ENCODE peak calls at places on chromosomes 16 and 17, in five cellular contexts. P, G, W, Q and N are unnamed samples.

GRCh38 chr16:2829501-2830354 is at the start of gene ZG16B:
- DNase-seq in P (no peak), G (no peak), W (no peak), Q (no peak), N (no peak)

GRCh38 chr17:61185385-61185784 is 214.3 kb upstream of the TBX2 start:
- DNase-seq in P (no peak), G (no peak), W (no peak), Q (no peak), N (no peak)

GRCh38 chr16:1788095-1788707 is 5.3 kb downstream of the IGFALS start:
- DNase-seq in P (no peak), G (peak; percentile 40), W (no peak), Q (no peak), N (no peak)

GRCh38 chr17:50550661-50551432 is 3.9 kb downstream of the SPATA20 start:
- DNase-seq in P (peak; percentile 75), G (peak; percentile 76), W (peak; percentile 44), Q (peak; percentile 99), N (no peak)

GRCh38 chr16:86046901-86047300 is 147.9 kb downstream of the IRF8 start:
- DNase-seq in P (no peak), G (no peak), W (no peak), Q (peak; percentile 60), N (no peak)

GRCh38 chr17:35889818-35890773 is 9.9 kb upstream of the CCL5 start:
- DNase-seq in P (no peak), G (peak; percentile 25), W (no peak), Q (no peak), N (no peak)

GRCh38 chr17:79620207-79621038 is 9.6 kb upstream of the RBFOX3 start:
- DNase-seq in P (no peak), G (peak; percentile 2), W (no peak), Q (peak; percentile 37), N (no peak)

GRCh38 chr16:84885024-84885910 is 65.5 kb downstream of the CRISPLD2 start:
- DNase-seq in P (no peak), G (no peak), W (no peak), Q (peak; percentile 55), N (no peak)

GRCh38 chr17:62792122-62792800 is 15.9 kb downstream of the MARCHF10 start:
- DNase-seq in P (no peak), G (no peak), W (no peak), Q (peak; percentile 29), N (no peak)

GRCh38 chr17:74339537-74340195 is 13.6 kb downstream of the KIF19 start:
- DNase-seq in P (no peak), G (no peak), W (no peak), Q (no peak), N (no peak)

GRCh38 chr16:85227924-85228462 is 115.7 kb upstream of the CIBAR2 start:
- DNase-seq in P (no peak), G (no peak), W (no peak), Q (peak; percentile 77), N (no peak)

GRCh38 chr17:33436321-33436720 is 143.2 kb upstream of the ASIC2 start:
- DNase-seq in P (no peak), G (no peak), W (no peak), Q (no peak), N (no peak)

GRCh38 chr17:1002412-1002753 is 5.5 kb downstream of the TIMM22 start:
- DNase-seq in P (no peak), G (no peak), W (no peak), Q (no peak), N (no peak)

GRCh38 chr16:86961133-86961720 is 356.0 kb downstream of the C16orf95 start:
- DNase-seq in P (no peak), G (no peak), W (no peak), Q (no peak), N (no peak)

GRCh38 chr17:19507673-19508326 is 25.9 kb upstream of the SLC47A1 start:
- DNase-seq in P (peak; percentile 70), G (peak; percentile 86), W (peak; percentile 76), Q (peak; percentile 98), N (peak; percentile 87)

GRCh38 chr17:27526603-27527002 is 70.4 kb downstream of the KSR1 start:
- DNase-seq in P (no peak), G (peak; percentile 61), W (no peak), Q (peak; percentile 83), N (no peak)

GRCh38 chr16:31200821-31201510 is 1.6 kb downstream of the PYCARD start:
- DNase-seq in P (no peak), G (no peak), W (peak; percentile 49), Q (no peak), N (peak; percentile 50)
- H3K4me1 ChIP-seq in P (no peaks in the 10 kb centered on the region), G (no peaks in the 10 kb centered on the region), W (peaks cover 46% of the 10 kb centered on the region), Q (no peaks in the 10 kb centered on the region), N (peaks cover 46% of the 10 kb centered on the region)

GRCh38 chr17:57443781-57444180 is 187.5 kb downstream of the MSI2 start:
- DNase-seq in P (no peak), G (no peak), W (no peak), Q (no peak), N (no peak)

GRCh38 chr17:57440522-57441269 is 184.4 kb downstream of the MSI2 start:
- DNase-seq in P (no peak), G (no peak), W (peak; percentile 66), Q (peak; percentile 95), N (peak; percentile 63)

GRCh38 chr17:57442401-57442823 is 186.1 kb downstream of the MSI2 start:
- DNase-seq in P (no peak), G (no peak), W (no peak), Q (no peak), N (no peak)

GRCh38 chr17:57442914-57443571 is 186.7 kb downstream of the MSI2 start:
- DNase-seq in P (no peak), G (no peak), W (peak; percentile 88), Q (no peak), N (peak; percentile 70)

GRCh38 chr17:57441270-57441600 is 184.9 kb downstream of the MSI2 start:
- DNase-seq in P (peak; percentile 35), G (no peak), W (peak; percentile 59), Q (no peak), N (no peak)
- H3K4me1 ChIP-seq in P (peaks cover 27% of the 10 kb centered on the region), G (no peaks in the 10 kb centered on the region), W (peaks cover 66% of the 10 kb centered on the region), Q (peaks cover 10% of the 10 kb centered on the region), N (peaks cover 41% of the 10 kb centered on the region)

GRCh38 chr17:75350029-75350428 is 55.4 kb downstream of the GRB2 start:
- DNase-seq in P (no peak), G (no peak), W (peak; percentile 49), Q (no peak), N (no peak)
- H3K4me1 ChIP-seq in P (peaks cover 16% of the 10 kb centered on the region), G (peaks cover 11% of the 10 kb centered on the region), W (peaks cover 71% of the 10 kb centered on the region), Q (peaks cover 9% of the 10 kb centered on the region), N (peaks cover 61% of the 10 kb centered on the region)

GRCh38 chr16:624522-625401 is 6.0 kb upstream of the WFIKKN1 start:
- DNase-seq in P (no peak), G (no peak), W (no peak), Q (no peak), N (no peak)
- H3K4me1 ChIP-seq in P (peaks cover 58% of the 10 kb centered on the region), G (no peaks in the 10 kb centered on the region), W (no peaks in the 10 kb centered on the region), Q (peaks cover under 1% of the 10 kb centered on the region), N (no peaks in the 10 kb centered on the region)

GRCh38 chr17:30956764-30957374 is 14.0 kb upstream of the RNF135 start:
- DNase-seq in P (no peak), G (no peak), W (no peak), Q (peak; percentile 69), N (no peak)
- H3K4me1 ChIP-seq in P (peaks cover 4% of the 10 kb centered on the region), G (no peaks in the 10 kb centered on the region), W (peaks cover 77% of the 10 kb centered on the region), Q (no peaks in the 10 kb centered on the region), N (no peaks in the 10 kb centered on the region)

DNA sequence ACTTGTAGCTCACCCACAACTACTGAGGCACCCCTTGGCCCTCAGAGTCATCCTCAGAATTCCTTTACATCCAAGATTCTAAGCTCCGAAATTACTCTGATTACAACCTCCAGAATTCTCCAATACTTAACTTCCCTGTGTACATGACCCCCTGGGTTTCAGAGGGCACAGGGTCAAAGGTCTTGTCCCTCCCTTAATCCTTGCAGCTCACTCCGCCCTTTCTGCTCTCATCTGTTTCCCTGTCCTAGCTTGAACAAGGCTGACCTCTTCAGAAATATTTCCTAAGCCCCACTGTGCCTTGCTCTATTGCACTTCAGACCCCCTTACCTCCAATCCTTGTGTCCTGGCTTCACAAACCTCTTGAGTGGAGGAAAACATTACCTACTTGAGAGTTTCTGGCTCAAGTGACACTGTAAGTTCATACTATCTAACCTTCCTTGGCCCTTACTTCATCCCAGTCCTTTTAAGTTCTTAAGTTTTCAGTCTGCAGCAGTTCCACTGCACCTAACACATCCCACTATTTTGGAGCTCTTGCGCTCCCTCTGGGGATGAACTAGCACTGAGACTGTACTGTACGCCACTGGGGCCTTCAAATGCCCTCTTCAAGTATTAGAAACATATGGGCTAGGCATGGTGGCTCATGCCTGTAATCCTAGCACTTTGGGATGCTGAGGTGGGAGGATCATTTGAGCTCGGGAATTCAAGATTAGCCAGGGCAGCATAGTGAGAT is 6.2 kb downstream of the N4BP1 start:
- DNase-seq in P (no peak), G (no peak), W (no peak), Q (no peak), N (no peak)
- H3K4me1 ChIP-seq in P (peaks cover 4% of the 10 kb centered on the region), G (peaks cover 17% of the 10 kb centered on the region), W (peaks cover 17% of the 10 kb centered on the region), Q (peaks cover 7% of the 10 kb centered on the region), N (peaks cover 82% of the 10 kb centered on the region)

GRCh38 chr16:30808163-30808562 is 21.2 kb upstream of the ZNF629 start:
- DNase-seq in P (no peak), G (no peak), W (no peak), Q (no peak), N (no peak)

GRCh38 chr16:30797670-30798309 is 10.8 kb upstream of the ZNF629 start:
- DNase-seq in P (no peak), G (no peak), W (peak; percentile 48), Q (no peak), N (no peak)

GRCh38 chr16:30805370-30806169 is 18.6 kb upstream of the ZNF629 start:
- DNase-seq in P (peak; percentile 68), G (peak; percentile 90), W (no peak), Q (peak; percentile 91), N (peak; percentile 65)

GRCh38 chr16:30805056-30805369 is 18.0 kb upstream of the ZNF629 start:
- DNase-seq in P (no peak), G (no peak), W (no peak), Q (no peak), N (no peak)

GRCh38 chr16:30802971-30803370 is 16.0 kb upstream of the ZNF629 start:
- DNase-seq in P (no peak), G (no peak), W (no peak), Q (no peak), N (no peak)
- H3K4me1 ChIP-seq in P (no peaks in the 10 kb centered on the region), G (peaks cover 6% of the 10 kb centered on the region), W (peaks cover 4% of the 10 kb centered on the region), Q (peaks cover 2% of the 10 kb centered on the region), N (peaks cover 16% of the 10 kb centered on the region)